ENCODE peak calls at places on chromosomes 11 and 22, in eight cellular contexts. T, C, V, S, J, L, N and H are unnamed samples.

GRCh38 chr11:89416961-89417360 is 74.2 kb downstream of the NOX4 start:
- DNase-seq in T (no peak), C (no peak), V (no peak), S (no peak), J (no peak), L (no peak), N (no peak), H (no peak)

GRCh38 chr11:85464283-85464682 is 162.9 kb downstream of the DLG2 start:
- DNase-seq in T (no peak), C (no peak), V (no peak), S (no peak), J (no peak), L (no peak), N (no peak), H (no peak)

GRCh38 chr11:87779276-87780067 is 395.8 kb downstream of the RAB38 start:
- DNase-seq in T (no peak), C (no peak), V (no peak), S (no peak), J (no peak), L (no peak), N (no peak), H (no peak)

GRCh38 chr11:36702330-36703054 is 104.5 kb upstream of the RAG2 start:
- DNase-seq in T (no peak), C (no peak), V (peak), S (peak), J (peak), L (peak), N (no peak), H (peak)

GRCh38 chr11:28231475-28231874 is 123.3 kb downstream of the METTL15 start:
- DNase-seq in T (no peak), C (no peak), V (no peak), S (no peak), J (no peak), L (peak), N (no peak), H (no peak)

GRCh38 chr11:15575409-15575808 is 460.7 kb downstream of the INSC start:
- DNase-seq in T (no peak), C (no peak), V (no peak), S (no peak), J (no peak), L (no peak), N (no peak), H (no peak)

GRCh38 chr22:17100621-17101020 is 15.8 kb downstream of the IL17RA start:
- DNase-seq in T (no peak), C (no peak), V (no peak), S (no peak), J (no peak), L (no peak), N (no peak), H (no peak)

GRCh38 chr11:69048056-69048717 is 545 bp upstream of the TPCN2 start:
- DNase-seq in T (no peak), C (no peak), V (no peak), S (no peak), J (no peak), L (no peak), N (no peak), H (no peak)

GRCh38 chr11:22792497-22792896 is 37.1 kb downstream of the SVIP start:
- DNase-seq in T (no peak), C (peak), V (peak), S (no peak), J (no peak), L (peak), N (no peak), H (peak)

GRCh38 chr11:105211806-105212531 is 72.4 kb upstream of the CARD18 start:
- DNase-seq in T (no peak), C (no peak), V (no peak), S (no peak), J (no peak), L (peak), N (no peak), H (no peak)

GRCh38 chr11:96748639-96749370 is 359.0 kb downstream of the JRKL start:
- DNase-seq in T (no peak), C (no peak), V (no peak), S (no peak), J (no peak), L (peak), N (no peak), H (no peak)

GRCh38 chr22:24433868-24434471 is 6.6 kb downstream of the ADORA2A start:
- DNase-seq in T (peak), C (no peak), V (no peak), S (peak), J (no peak), L (peak), N (no peak), H (no peak)

GRCh38 chr11:34256591-34256990 is 101.2 kb downstream of the ABTB2 start:
- DNase-seq in T (no peak), C (no peak), V (no peak), S (no peak), J (no peak), L (no peak), N (no peak), H (no peak)

GRCh38 chr11:28536504-28537267 is 428.5 kb downstream of the METTL15 start:
- DNase-seq in T (no peak), C (no peak), V (no peak), S (no peak), J (no peak), L (no peak), N (no peak), H (no peak)

GRCh38 chr11:115941481-115941993 is 437.3 kb upstream of the CADM1 start:
- DNase-seq in T (no peak), C (no peak), V (no peak), S (no peak), J (no peak), L (peak), N (no peak), H (peak)

GRCh38 chr11:63613517-63614135 is 607 bp downstream of the PLAAT3 start:
- DNase-seq in T (peak), C (peak), V (no peak), S (no peak), J (no peak), L (no peak), N (peak), H (no peak)

GRCh38 chr11:117070016-117070415 is 28.2 kb downstream of the SIK3 start:
- DNase-seq in T (no peak), C (no peak), V (no peak), S (no peak), J (no peak), L (peak), N (no peak), H (no peak)

GRCh38 chr11:3838504-3838903 is 2.3 kb downstream of the RHOG start:
- DNase-seq in T (no peak), C (no peak), V (no peak), S (no peak), J (no peak), L (no peak), N (no peak), H (no peak)

GRCh38 chr22:44828193-44828592 is 75.8 kb downstream of the ARHGAP8 start:
- DNase-seq in T (no peak), C (no peak), V (no peak), S (no peak), J (no peak), L (no peak), N (no peak), H (no peak)

GRCh38 chr11:10302294-10302743 is 2.6 kb upstream of the ADM start:
- DNase-seq in T (no peak), C (no peak), V (no peak), S (no peak), J (no peak), L (no peak), N (no peak), H (no peak)

GRCh38 chr22:48675141-48675827 is 1152.4 kb downstream of the BRD1 start:
- DNase-seq in T (no peak), C (no peak), V (no peak), S (no peak), J (no peak), L (no peak), N (no peak), H (no peak)

GRCh38 chr22:36929621-36930020 is 16.2 kb downstream of the CSF2RB start:
- DNase-seq in T (no peak), C (no peak), V (no peak), S (no peak), J (no peak), L (no peak), N (no peak), H (no peak)

GRCh38 chr11:426851-427250 is 12.1 kb upstream of the SIGIRR start:
- DNase-seq in T (no peak), C (no peak), V (no peak), S (no peak), J (no peak), L (no peak), N (no peak), H (no peak)

GRCh38 chr22:20756846-20757245 is 17.1 kb upstream of the SERPIND1 start:
- DNase-seq in T (no peak), C (no peak), V (no peak), S (no peak), J (no peak), L (no peak), N (no peak), H (no peak)

GRCh38 chr11:119728226-119728626 is 774 bp downstream of the NECTIN1 start:
- DNase-seq in T (peak), C (no peak), V (no peak), S (no peak), J (peak), L (no peak), N (no peak), H (no peak)

GRCh38 chr11:113831314-113831713 is 44.1 kb downstream of the USP28 start:
- DNase-seq in T (no peak), C (no peak), V (no peak), S (no peak), J (no peak), L (no peak), N (no peak), H (no peak)

GRCh38 chr11:103433380-103433779 is 324.2 kb downstream of the DYNC2H1 start:
- DNase-seq in T (no peak), C (no peak), V (no peak), S (no peak), J (no peak), L (peak), N (no peak), H (peak)

GRCh38 chr11:3094223-3094824 is 37.1 kb upstream of the CARS1 start:
- DNase-seq in T (no peak), C (no peak), V (no peak), S (no peak), J (no peak), L (no peak), N (no peak), H (no peak)

GRCh38 chr11:72807021-72807693 is 7.1 kb upstream of the ATG16L2 start:
- DNase-seq in T (no peak), C (no peak), V (no peak), S (no peak), J (no peak), L (peak), N (no peak), H (no peak)

GRCh38 chr11:104873252-104873651 is 25.0 kb downstream of the CASP12 start:
- DNase-seq in T (no peak), C (no peak), V (no peak), S (no peak), J (no peak), L (no peak), N (no peak), H (no peak)

GRCh38 chr11:2701230-2701629 is 1.4 kb upstream of the KCNQ1OT1 start:
- DNase-seq in T (no peak), C (no peak), V (no peak), S (no peak), J (no peak), L (no peak), N (no peak), H (no peak)

GRCh38 chr22:21816787-21817496 is 50.5 kb downstream of the MAPK1 start:
- DNase-seq in T (peak), C (no peak), V (no peak), S (peak), J (no peak), L (peak), N (no peak), H (peak)

GRCh38 chr22:36775589-36775965 is 342 bp downstream of the IFT27 start:
- DNase-seq in T (no peak), C (no peak), V (no peak), S (no peak), J (peak), L (peak), N (no peak), H (no peak)

GRCh38 chr22:46379301-46379930 is 43.9 kb downstream of the TRMU start:
- DNase-seq in T (no peak), C (no peak), V (no peak), S (no peak), J (no peak), L (no peak), N (no peak), H (no peak)

GRCh38 chr11:8065031-8065430 is 16.0 kb upstream of the TUB start:
- DNase-seq in T (no peak), C (no peak), V (no peak), S (no peak), J (no peak), L (no peak), N (no peak), H (no peak)

GRCh38 chr11:46121328-46121723 is at the start of gene PHF21A:
- DNase-seq in T (peak), C (peak), V (peak), S (peak), J (peak), L (peak), N (peak), H (no peak)